ENCODE peak calls at places on chromosome 11, in eight cellular contexts. One of them, this sample, is unnamed. For H3K4me1, the result is how much of the 10 kb centered on the place peaks cover.

GRCh38 chr11:789951-790350 is at the start of gene CEND1:
- DNase-seq in left lung: peak
- DNase-seq in tibial nerve: no peak
- DNase-seq in mammary epithelial cell: no peak
- DNase-seq in endodermal cell: peak
- DNase-seq in prostate gland: no peak
- DNase-seq in heart left ventricle: peak
- DNase-seq in psoas muscle: peak
- DNase-seq in this sample: peak

GRCh38 chr11:65537296-65537597 is 12.4 kb downstream of the SCYL1 start:
- DNase-seq in prostate gland: no peak
- DNase-seq in mammary epithelial cell: no peak
- DNase-seq in tibial nerve: no peak
- DNase-seq in psoas muscle: no peak
- DNase-seq in left lung: no peak
- DNase-seq in endodermal cell: no peak
- DNase-seq in heart left ventricle: no peak
- DNase-seq in this sample: no peak

GRCh38 chr11:1765871-1766718 is 2.4 kb upstream of the CTSD start:
- DNase-seq in left lung: peak
- DNase-seq in mammary epithelial cell: no peak
- DNase-seq in endodermal cell: peak
- DNase-seq in tibial nerve: no peak
- DNase-seq in prostate gland: no peak
- DNase-seq in heart left ventricle: no peak
- DNase-seq in psoas muscle: peak
- DNase-seq in this sample: no peak

GRCh38 chr11:18046116-18046777 is at the start of gene TPH1:
- DNase-seq in psoas muscle: peak
- DNase-seq in left lung: peak
- DNase-seq in endodermal cell: peak
- DNase-seq in mammary epithelial cell: peak
- DNase-seq in heart left ventricle: peak
- DNase-seq in tibial nerve: no peak
- DNase-seq in prostate gland: peak
- DNase-seq in this sample: peak

GRCh38 chr11:75198278-75198948 is 42.2 kb upstream of the TPBGL start:
- DNase-seq in tibial nerve: no peak
- DNase-seq in psoas muscle: no peak
- DNase-seq in heart left ventricle: no peak
- DNase-seq in mammary epithelial cell: peak
- DNase-seq in endodermal cell: peak
- DNase-seq in prostate gland: peak
- DNase-seq in left lung: no peak
- DNase-seq in this sample: no peak

GRCh38 chr11:69949327-69949726 is 128.8 kb upstream of the ANO1 start:
- DNase-seq in prostate gland: no peak
- DNase-seq in heart left ventricle: peak
- DNase-seq in psoas muscle: peak
- DNase-seq in left lung: peak
- DNase-seq in endodermal cell: peak
- DNase-seq in mammary epithelial cell: peak
- DNase-seq in tibial nerve: no peak
- DNase-seq in this sample: no peak

GRCh38 chr11:59292611-59293010 is 66.1 kb upstream of the OR5AN1 start:
- DNase-seq in mammary epithelial cell: peak
- DNase-seq in psoas muscle: no peak
- DNase-seq in endodermal cell: no peak
- DNase-seq in prostate gland: no peak
- DNase-seq in left lung: no peak
- DNase-seq in tibial nerve: no peak
- DNase-seq in heart left ventricle: no peak
- DNase-seq in this sample: no peak

GRCh38 chr11:116973270-116973669 is 125.0 kb downstream of the SIK3 start:
- DNase-seq in endodermal cell: no peak
- DNase-seq in prostate gland: no peak
- DNase-seq in left lung: no peak
- DNase-seq in mammary epithelial cell: no peak
- DNase-seq in tibial nerve: no peak
- DNase-seq in psoas muscle: no peak
- DNase-seq in heart left ventricle: no peak
- DNase-seq in this sample: no peak

GRCh38 chr11:26946209-26946828 is 47.6 kb upstream of the FIBIN start:
- DNase-seq in psoas muscle: no peak
- DNase-seq in mammary epithelial cell: peak
- DNase-seq in tibial nerve: no peak
- DNase-seq in heart left ventricle: no peak
- DNase-seq in prostate gland: no peak
- DNase-seq in endodermal cell: no peak
- DNase-seq in left lung: no peak
- DNase-seq in this sample: no peak

GRCh38 chr11:72231396-72232259 is 7.1 kb downstream of the INPPL1 start:
- DNase-seq in tibial nerve: no peak
- DNase-seq in left lung: no peak
- DNase-seq in prostate gland: no peak
- DNase-seq in endodermal cell: peak
- DNase-seq in heart left ventricle: peak
- DNase-seq in psoas muscle: no peak
- DNase-seq in mammary epithelial cell: no peak
- DNase-seq in this sample: no peak

DNA sequence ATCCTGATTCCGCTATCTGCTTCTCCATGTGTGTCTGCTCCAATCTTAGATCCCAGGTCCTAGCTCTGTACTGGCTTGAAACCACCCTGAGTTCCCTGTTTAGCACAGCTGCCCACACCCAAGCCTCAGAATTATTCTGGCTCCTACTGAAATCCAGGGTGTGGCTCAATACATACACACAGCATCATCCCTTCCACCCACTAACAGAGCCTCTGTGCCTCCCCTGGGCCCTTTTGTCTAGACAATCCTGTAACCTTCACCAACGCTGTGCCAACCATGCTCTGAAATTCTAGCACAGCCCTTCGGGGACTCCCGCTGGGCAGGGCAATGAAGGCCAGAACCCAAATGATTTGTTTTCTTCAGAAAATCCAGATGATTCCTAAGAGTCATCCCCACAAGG is 76.6 kb downstream of the ABTB2 start:
- DNase-seq in mammary epithelial cell: no peak
- DNase-seq in left lung: no peak
- DNase-seq in psoas muscle: no peak
- DNase-seq in endodermal cell: no peak
- DNase-seq in heart left ventricle: peak
- DNase-seq in tibial nerve: no peak
- DNase-seq in prostate gland: no peak
- DNase-seq in this sample: no peak
- H3K4me3 ChIP-seq in mammary epithelial cell: no peak
- H3K4me3 ChIP-seq in left lung: no peak
- H3K4me3 ChIP-seq in psoas muscle: no peak
- H3K4me3 ChIP-seq in endodermal cell: no peak
- H3K4me3 ChIP-seq in heart left ventricle: no peak
- H3K4me3 ChIP-seq in tibial nerve: no peak
- H3K4me3 ChIP-seq in prostate gland: no peak
- H3K4me3 ChIP-seq in this sample: no peak

GRCh38 chr11:47980093-47980906 is at the start of gene PTPRJ:
- DNase-seq in mammary epithelial cell: peak
- DNase-seq in left lung: peak
- DNase-seq in psoas muscle: peak
- DNase-seq in tibial nerve: no peak
- DNase-seq in prostate gland: peak
- DNase-seq in endodermal cell: peak
- DNase-seq in heart left ventricle: peak
- DNase-seq in this sample: peak

GRCh38 chr11:47981667-47982404 is 1.5 kb downstream of the PTPRJ start:
- DNase-seq in endodermal cell: no peak
- DNase-seq in mammary epithelial cell: no peak
- DNase-seq in heart left ventricle: no peak
- DNase-seq in prostate gland: no peak
- DNase-seq in psoas muscle: no peak
- DNase-seq in tibial nerve: no peak
- DNase-seq in left lung: peak
- DNase-seq in this sample: no peak

GRCh38 chr11:47977651-47978050 is 2.7 kb upstream of the PTPRJ start:
- DNase-seq in left lung: no peak
- DNase-seq in mammary epithelial cell: no peak
- DNase-seq in psoas muscle: no peak
- DNase-seq in heart left ventricle: no peak
- DNase-seq in tibial nerve: no peak
- DNase-seq in prostate gland: no peak
- DNase-seq in endodermal cell: no peak
- DNase-seq in this sample: no peak

GRCh38 chr11:47980907-47981621 is 705 bp downstream of the PTPRJ start:
- DNase-seq in tibial nerve: no peak
- DNase-seq in prostate gland: no peak
- DNase-seq in left lung: peak
- DNase-seq in psoas muscle: peak
- DNase-seq in endodermal cell: peak
- DNase-seq in heart left ventricle: peak
- DNase-seq in mammary epithelial cell: peak
- DNase-seq in this sample: no peak

DNA sequence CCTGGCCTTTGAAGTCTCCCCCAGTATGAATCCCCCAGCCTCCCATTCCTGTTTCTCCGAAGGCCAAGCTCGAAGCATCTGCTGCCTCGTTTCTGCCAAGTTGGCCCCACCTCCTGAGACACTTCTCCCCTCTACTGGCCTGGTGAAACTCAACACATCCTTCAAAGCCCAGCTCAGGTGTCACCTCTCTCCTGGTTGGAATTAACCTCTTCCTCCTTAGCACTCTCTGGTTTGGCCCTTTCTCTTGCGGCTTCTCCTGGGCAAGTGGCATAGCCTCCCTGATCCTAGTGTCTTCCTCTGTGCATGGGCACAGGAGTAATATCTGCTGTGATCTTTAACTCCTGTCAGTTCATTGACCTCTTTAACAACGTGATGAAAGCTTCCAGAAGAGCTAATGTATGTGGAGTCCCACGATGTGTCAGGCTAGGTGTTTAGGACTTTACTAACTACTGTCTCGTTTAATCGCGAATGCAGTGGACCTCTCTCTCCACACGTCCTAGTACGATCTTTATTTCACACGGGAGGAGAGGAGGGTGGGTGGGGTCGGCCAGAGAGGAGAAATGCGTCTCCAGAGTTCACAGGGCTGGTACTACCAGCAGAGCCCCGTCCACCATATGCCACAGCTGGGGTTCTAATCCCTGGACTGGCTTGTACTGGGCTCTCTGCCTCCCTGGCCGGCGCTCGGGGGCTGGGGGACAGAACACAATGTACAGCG is 824 bp upstream of the PTPRJ start:
- DNase-seq in heart left ventricle: no peak
- DNase-seq in left lung: no peak
- DNase-seq in mammary epithelial cell: no peak
- DNase-seq in psoas muscle: no peak
- DNase-seq in prostate gland: no peak
- DNase-seq in tibial nerve: no peak
- DNase-seq in endodermal cell: peak
- DNase-seq in this sample: no peak
- H3K4me1 ChIP-seq in heart left ventricle: under half
- H3K4me1 ChIP-seq in left lung: half or more
- H3K4me1 ChIP-seq in mammary epithelial cell: under half
- H3K4me1 ChIP-seq in psoas muscle: under half
- H3K4me1 ChIP-seq in prostate gland: under half
- H3K4me1 ChIP-seq in tibial nerve: under half
- H3K4me1 ChIP-seq in endodermal cell: under half
- H3K4me1 ChIP-seq in this sample: under half

GRCh38 chr11:3942956-3943497 is 87.6 kb downstream of the STIM1 start:
- DNase-seq in prostate gland: no peak
- DNase-seq in left lung: no peak
- DNase-seq in psoas muscle: no peak
- DNase-seq in mammary epithelial cell: peak
- DNase-seq in heart left ventricle: no peak
- DNase-seq in tibial nerve: no peak
- DNase-seq in endodermal cell: no peak
- DNase-seq in this sample: no peak

GRCh38 chr11:3949132-3949531 is 93.7 kb downstream of the STIM1 start:
- DNase-seq in psoas muscle: no peak
- DNase-seq in left lung: no peak
- DNase-seq in tibial nerve: no peak
- DNase-seq in endodermal cell: no peak
- DNase-seq in mammary epithelial cell: no peak
- DNase-seq in prostate gland: no peak
- DNase-seq in heart left ventricle: no peak
- DNase-seq in this sample: no peak

GRCh38 chr11:3947084-3947483 is 91.6 kb downstream of the STIM1 start:
- DNase-seq in endodermal cell: no peak
- DNase-seq in mammary epithelial cell: no peak
- DNase-seq in psoas muscle: no peak
- DNase-seq in prostate gland: peak
- DNase-seq in left lung: no peak
- DNase-seq in tibial nerve: peak
- DNase-seq in heart left ventricle: peak
- DNase-seq in this sample: peak

GRCh38 chr11:3944198-3944597 is 88.7 kb downstream of the STIM1 start:
- DNase-seq in prostate gland: no peak
- DNase-seq in mammary epithelial cell: no peak
- DNase-seq in left lung: no peak
- DNase-seq in endodermal cell: no peak
- DNase-seq in psoas muscle: peak
- DNase-seq in tibial nerve: peak
- DNase-seq in heart left ventricle: peak
- DNase-seq in this sample: peak

GRCh38 chr11:3946445-3947017 is 91.1 kb downstream of the STIM1 start:
- DNase-seq in endodermal cell: no peak
- DNase-seq in left lung: no peak
- DNase-seq in mammary epithelial cell: no peak
- DNase-seq in psoas muscle: no peak
- DNase-seq in prostate gland: no peak
- DNase-seq in tibial nerve: no peak
- DNase-seq in heart left ventricle: no peak
- DNase-seq in this sample: no peak
- H3K27ac ChIP-seq in endodermal cell: no peak
- H3K27ac ChIP-seq in left lung: peak
- H3K27ac ChIP-seq in mammary epithelial cell: no peak
- H3K27ac ChIP-seq in psoas muscle: peak
- H3K27ac ChIP-seq in prostate gland: peak
- H3K27ac ChIP-seq in tibial nerve: peak
- H3K27ac ChIP-seq in heart left ventricle: peak
- H3K27ac ChIP-seq in this sample: peak

GRCh38 chr11:60994450-60995135 is 23.1 kb downstream of the CD6 start:
- DNase-seq in left lung: no peak
- DNase-seq in psoas muscle: no peak
- DNase-seq in tibial nerve: no peak
- DNase-seq in prostate gland: no peak
- DNase-seq in endodermal cell: no peak
- DNase-seq in mammary epithelial cell: no peak
- DNase-seq in heart left ventricle: no peak
- DNase-seq in this sample: no peak

GRCh38 chr11:60993611-60994010 is 22.1 kb downstream of the CD6 start:
- DNase-seq in mammary epithelial cell: no peak
- DNase-seq in psoas muscle: no peak
- DNase-seq in prostate gland: no peak
- DNase-seq in tibial nerve: no peak
- DNase-seq in endodermal cell: no peak
- DNase-seq in left lung: no peak
- DNase-seq in heart left ventricle: no peak
- DNase-seq in this sample: no peak

GRCh38 chr11:60991457-60991856 is 20.0 kb downstream of the CD6 start:
- DNase-seq in psoas muscle: no peak
- DNase-seq in left lung: no peak
- DNase-seq in mammary epithelial cell: no peak
- DNase-seq in tibial nerve: no peak
- DNase-seq in endodermal cell: no peak
- DNase-seq in heart left ventricle: no peak
- DNase-seq in prostate gland: no peak
- DNase-seq in this sample: no peak

GRCh38 chr11:60995798-60996197 is 24.3 kb downstream of the CD6 start:
- DNase-seq in tibial nerve: no peak
- DNase-seq in psoas muscle: no peak
- DNase-seq in left lung: no peak
- DNase-seq in mammary epithelial cell: no peak
- DNase-seq in endodermal cell: no peak
- DNase-seq in prostate gland: no peak
- DNase-seq in heart left ventricle: no peak
- DNase-seq in this sample: no peak

GRCh38 chr11:60992842-60993409 is 21.4 kb downstream of the CD6 start:
- DNase-seq in mammary epithelial cell: no peak
- DNase-seq in prostate gland: no peak
- DNase-seq in endodermal cell: peak
- DNase-seq in heart left ventricle: no peak
- DNase-seq in psoas muscle: no peak
- DNase-seq in left lung: no peak
- DNase-seq in tibial nerve: no peak
- DNase-seq in this sample: no peak
- H3K4me3 ChIP-seq in mammary epithelial cell: no peak
- H3K4me3 ChIP-seq in prostate gland: no peak
- H3K4me3 ChIP-seq in endodermal cell: no peak
- H3K4me3 ChIP-seq in heart left ventricle: no peak
- H3K4me3 ChIP-seq in psoas muscle: no peak
- H3K4me3 ChIP-seq in left lung: no peak
- H3K4me3 ChIP-seq in tibial nerve: no peak
- H3K4me3 ChIP-seq in this sample: no peak

This sample was measured in uterus.